ENCODE peak calls at places on chromosomes 3 and 15, in nine cellular contexts. N is transverse colon, G is thyroid gland, F is Peyer's patch, J is GM12878, Y is heart left ventricle, M is tibial nerve, P is stomach, E is adrenal gland. Z is an unnamed sample.

GRCh38 chr15:85742186-85742751 is 52.5 kb downstream of the KLHL25 start:
- DNase-seq in P (no peak), F (no peak), N (no peak), E (no peak), J (no peak), Y (no peak), G (no peak), M (no peak), Z (peak; percentile 53)

GRCh38 chr15:85741662-85742061 is 53.1 kb downstream of the KLHL25 start:
- DNase-seq in G (no peak), Y (no peak), M (no peak), F (no peak), P (no peak), J (no peak), N (no peak), E (no peak), Z (no peak)

GRCh38 chr15:85625856-85626255 is 168.9 kb downstream of the KLHL25 start:
- DNase-seq in G (no peak), P (no peak), J (no peak), Y (no peak), E (no peak), N (no peak), F (no peak), M (no peak), Z (no peak)

GRCh38 chr3:51982352-51982837 is 940 bp upstream of the ACY1 start:
- DNase-seq in J (no peak), M (no peak), F (peak; percentile 89), N (peak; percentile 83), P (peak; percentile 66), E (peak; percentile 56), G (peak; percentile 33), Y (no peak), Z (no peak)

GRCh38 chr3:179027326-179027900 is 44.2 kb downstream of the ZMAT3 start:
- DNase-seq in F (no peak), Y (no peak), G (no peak), M (peak; percentile 11), E (no peak), P (no peak), J (no peak), N (no peak), Z (no peak)

GRCh38 chr3:193593666-193594025 is 638 bp downstream of the OPA1 start:
- DNase-seq in N (no peak), Y (no peak), G (no peak), J (no peak), F (no peak), P (no peak), E (peak; percentile 31), M (no peak), Z (no peak)

GRCh38 chr3:114571363-114571762 is 277.5 kb downstream of the TIGIT start:
- DNase-seq in E (no peak), P (no peak), Y (no peak), G (no peak), M (no peak), F (no peak), N (no peak), J (no peak), Z (no peak)

GRCh38 chr3:63967675-63968611 is 55.4 kb downstream of the PSMD6 start:
- DNase-seq in F (peak; percentile 79), E (no peak), M (peak; percentile 54), Y (peak; percentile 23), P (no peak), J (peak; percentile 53), G (peak; percentile 89), N (peak; percentile 57), Z (peak; percentile 80)

GRCh38 chr15:23035964-23036566 is 3.3 kb downstream of the TUBGCP5 start:
- DNase-seq in M (peak; percentile 55), Y (no peak), N (peak; percentile 29), E (no peak), P (peak; percentile 36), G (peak; percentile 21), J (no peak), F (peak; percentile 68), Z (no peak)

GRCh38 chr15:23038741-23039150 is 623 bp downstream of the TUBGCP5 start:
- DNase-seq in P (no peak), G (peak; percentile 17), M (no peak), E (peak; percentile 42), F (no peak), J (no peak), N (peak; percentile 18), Y (no peak), Z (no peak)

GRCh38 chr15:23039917-23040281 is 530 bp upstream of the TUBGCP5 start:
- DNase-seq in J (no peak), E (no peak), M (no peak), F (no peak), Y (no peak), N (no peak), G (no peak), P (no peak), Z (peak; percentile 84)

GRCh38 chr15:23033979-23034378 is 5.4 kb downstream of the TUBGCP5 start:
- DNase-seq in G (no peak), F (peak; percentile 3), M (no peak), P (no peak), N (no peak), J (no peak), E (no peak), Y (no peak), Z (no peak)

DNA sequence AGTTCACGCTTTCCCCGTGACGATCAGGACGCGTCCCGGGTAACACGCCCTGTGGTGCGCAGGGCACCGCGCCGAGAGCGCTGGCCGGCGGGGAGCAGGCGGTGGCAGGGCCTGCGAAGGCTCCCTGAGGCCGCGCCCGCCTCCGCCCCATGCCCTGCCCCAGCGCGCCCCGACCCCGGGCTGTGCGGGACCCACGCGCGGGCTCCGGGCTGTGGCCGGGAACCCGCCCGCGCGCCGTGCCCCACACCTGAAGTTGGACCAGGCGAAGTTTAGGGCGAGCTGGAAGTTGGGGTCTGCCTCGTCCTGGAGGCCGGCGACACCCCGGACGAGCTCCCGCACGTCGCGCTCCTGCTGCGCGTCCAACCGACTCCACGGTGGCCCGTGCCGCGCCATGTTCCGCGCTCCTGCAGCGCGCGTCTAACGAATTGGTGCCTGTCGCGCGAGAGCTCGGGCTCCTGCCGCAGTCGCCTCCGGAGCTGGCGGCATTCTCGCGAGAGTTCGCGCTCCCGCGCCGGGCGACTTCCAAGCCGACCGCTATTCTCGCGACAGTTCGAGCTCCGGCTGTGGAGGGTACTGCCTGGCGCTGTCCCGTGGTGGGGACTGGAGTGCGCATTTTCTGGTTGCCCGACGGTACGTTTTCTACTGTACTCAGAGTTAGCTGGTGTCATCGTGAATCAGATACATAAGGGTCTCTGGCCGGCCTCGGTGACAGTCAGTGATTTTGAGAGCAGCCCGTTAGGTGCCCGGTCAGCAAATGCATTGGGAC is at the start of gene TUBGCP5:
- DNase-seq in N (peak; percentile 98), P (peak; percentile 97), G (peak; percentile 98), J (peak; percentile 87), F (peak; percentile 99), M (peak; percentile 89), E (peak; percentile 98), Y (peak; percentile 98), Z (peak; percentile 98)
- TF ChIP-seq POLR2A in N (peak; percentile 88), P (peak; percentile 46), G (peak; percentile 89), J (peak; percentile 100), F (peak; percentile 78), M (peak; percentile 73), E (peak; percentile 91), Y (peak; percentile 94), Z (peak; percentile 73)

GRCh38 chr15:51160484-51160883 is 65.8 kb upstream of the TNFAIP8L3 start:
- DNase-seq in M (no peak), J (no peak), P (no peak), G (no peak), E (no peak), Y (no peak), F (no peak), N (no peak), Z (no peak)

GRCh38 chr15:51168700-51169099 is 74.0 kb upstream of the TNFAIP8L3 start:
- DNase-seq in F (no peak), E (no peak), J (no peak), P (no peak), N (no peak), G (no peak), M (no peak), Y (no peak), Z (no peak)

GRCh38 chr15:51161491-51162260 is 67.0 kb upstream of the TNFAIP8L3 start:
- DNase-seq in N (no peak), F (no peak), P (no peak), Y (no peak), M (no peak), G (no peak), E (no peak), J (no peak), Z (no peak)

GRCh38 chr15:51163843-51164242 is 69.1 kb upstream of the TNFAIP8L3 start:
- DNase-seq in G (no peak), N (no peak), F (no peak), J (no peak), E (no peak), M (no peak), Y (no peak), P (no peak), Z (no peak)

DNA sequence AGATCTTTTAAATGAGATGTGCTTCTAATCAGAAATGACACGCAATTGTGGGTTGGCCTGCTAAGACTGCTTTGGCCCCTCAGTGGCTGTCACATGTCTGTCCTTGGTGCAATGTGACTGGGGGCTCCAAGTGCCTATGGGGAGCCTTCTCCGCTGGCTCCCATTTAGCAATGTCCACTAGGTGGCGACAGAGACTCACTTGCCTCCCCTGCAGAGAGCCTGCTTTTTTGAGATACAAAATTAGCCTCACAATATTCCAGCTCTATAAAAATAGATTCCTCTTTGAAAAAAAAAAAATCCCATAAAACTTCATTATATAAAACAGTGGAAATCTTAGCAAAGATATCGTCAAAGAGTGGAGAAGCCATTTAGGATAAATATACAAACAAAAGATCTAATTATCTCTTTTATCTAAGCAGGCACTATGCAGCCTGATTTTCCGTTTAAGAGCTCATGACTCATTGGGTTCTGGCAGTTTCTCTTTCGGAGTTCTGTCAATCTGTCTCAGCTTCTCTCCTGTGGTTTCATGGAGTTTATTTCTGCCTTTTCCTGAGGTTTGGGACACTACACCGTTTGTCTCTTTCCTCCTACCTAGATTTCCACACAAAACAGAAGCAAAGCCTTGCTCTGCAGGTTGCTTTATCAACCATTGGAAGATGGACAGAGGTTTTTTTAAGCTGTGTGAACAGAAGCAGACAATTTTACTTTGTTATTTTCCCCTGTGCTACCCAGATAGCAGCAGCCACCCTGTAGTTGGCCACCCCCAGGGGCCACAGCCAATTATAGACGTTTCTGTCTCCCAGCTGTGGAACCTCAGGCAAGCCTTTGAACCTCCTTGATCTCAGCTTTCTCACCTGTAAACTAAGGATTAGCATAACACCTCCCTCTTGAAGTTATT is 68.4 kb upstream of the TNFAIP8L3 start:
- DNase-seq in P (peak; percentile 72), Y (peak; percentile 68), J (peak; percentile 9), F (peak; percentile 86), E (peak; percentile 71), N (peak; percentile 69), M (peak; percentile 85), G (peak; percentile 61), Z (peak; percentile 81)
- H3K4me3 ChIP-seq in P (no peak overlapping the region), Y (peak overlapping the region; percentile 30), J (no peak overlapping the region), F (no peak overlapping the region), E (no peak overlapping the region), N (no peak overlapping the region), M (peak overlapping the region; percentile 3), G (no peak overlapping the region), Z (no peak overlapping the region)

GRCh38 chr15:63462053-63462452 is 42.3 kb upstream of the USP3 start:
- DNase-seq in Y (no peak), J (no peak), P (no peak), M (no peak), F (no peak), G (no peak), N (no peak), E (no peak), Z (no peak)

GRCh38 chr15:63463793-63464192 is 40.6 kb upstream of the USP3 start:
- DNase-seq in F (no peak), P (peak; percentile 66), M (no peak), E (no peak), Y (no peak), N (no peak), J (no peak), G (no peak), Z (no peak)

GRCh38 chr15:63465104-63465503 is 39.3 kb upstream of the USP3 start:
- DNase-seq in P (no peak), G (no peak), N (no peak), F (no peak), Y (no peak), J (no peak), M (no peak), E (no peak), Z (no peak)

GRCh38 chr15:63461230-63461629 is 43.2 kb upstream of the USP3 start:
- DNase-seq in N (no peak), E (no peak), G (no peak), P (peak; percentile 61), J (no peak), F (no peak), Y (no peak), M (no peak), Z (no peak)

GRCh38 chr15:63463030-63463429 is 41.4 kb upstream of the USP3 start:
- DNase-seq in J (no peak), N (no peak), P (no peak), Y (no peak), F (no peak), M (no peak), E (no peak), G (no peak), Z (no peak)
- H3K27ac ChIP-seq in J (no peak overlapping the region), N (no peak overlapping the region), P (peak overlapping the region; percentile 92), Y (no peak overlapping the region), F (no peak overlapping the region), M (no peak overlapping the region), E (no peak overlapping the region), G (no peak overlapping the region), Z (no peak overlapping the region)

GRCh38 chr3:48989796-48990635 is at the start of gene P4HTM:
- DNase-seq in P (peak; percentile 77), Y (peak; percentile 87), M (peak; percentile 81), E (peak; percentile 90), F (peak; percentile 92), J (peak; percentile 35), G (peak; percentile 88), N (peak; percentile 87), Z (peak; percentile 92)
- TF ChIP-seq POLR2A in P (no peak), Y (peak; percentile 51), M (no peak), E (peak; percentile 57), F (peak; percentile 33), J (peak; percentile 71), G (peak; percentile 47), N (peak; percentile 68), Z (no peak)